ENCODE peak calls at places on chromosomes 4 and X, in eight cellular contexts. G is HCEC 1CT; B is NCI-H748 treated with DMSO at 0.1 percent for 48 hours; M is GM06990; S is stimulated activated CD4-positive, alpha-beta T cell treated with anti-CD3 and anti-CD28 coated beads, Interleukin-15, amount 100 ng/mL, for 24 hours; E is BJ; U is NCI-H2081; R is MCF 10A. Y is an unnamed sample.

GRCh38 chr4:168440442-168441264 is 39.6 kb downstream of the DDX60L start:
- DNase-seq in G (peak; percentile 41), B (no peak), M (no peak), S (no peak), E (peak; percentile 16), U (no peak), R (peak; percentile 25), Y (peak; percentile 75)

GRCh38 chr4:152828122-152828521 is 48.4 kb downstream of the ARFIP1 start:
- DNase-seq in G (no peak), B (no peak), M (no peak), S (no peak), E (no peak), U (no peak), R (no peak), Y (no peak)

GRCh38 chrX:54818221-54818620 is 10.7 kb downstream of the MAGED2 start:
- DNase-seq in G (no peak), B (no peak), M (no peak), S (no peak), E (no peak), U (no peak), R (no peak), Y (no peak)

GRCh38 chrX:66017659-66018170 is 22.2 kb downstream of the VSIG4 start:
- DNase-seq in G (no peak), B (no peak), M (no peak), S (no peak), E (no peak), U (no peak), R (no peak), Y (no peak)

GRCh38 chrX:24153175-24153795 is 3.8 kb downstream of the ZFX start:
- DNase-seq in G (no peak), B (no peak), M (no peak), S (peak; percentile 25), E (no peak), U (no peak), R (peak; percentile 65), Y (no peak)

GRCh38 chr4:186104114-186104894 is at the start of gene FAM149A:
- DNase-seq in G (no peak), B (peak; percentile 10), M (peak; percentile 49), S (peak; percentile 76), E (no peak), U (peak; percentile 65), R (peak; percentile 11), Y (peak; percentile 1)

GRCh38 chrX:100263650-100264049 is 146.4 kb downstream of the PCDH19 start:
- DNase-seq in G (no peak), B (no peak), M (no peak), S (no peak), E (no peak), U (no peak), R (peak; percentile 70), Y (no peak)

GRCh38 chr4:16573181-16573580 is 325.3 kb downstream of the LDB2 start:
- DNase-seq in G (no peak), B (no peak), M (no peak), S (no peak), E (no peak), U (no peak), R (peak; percentile 74), Y (peak; percentile 23)

GRCh38 chrX:17860179-17860780 is 818 bp downstream of the RAI2 start:
- DNase-seq in G (no peak), B (no peak), M (no peak), S (peak; percentile 11), E (no peak), U (peak; percentile 7), R (no peak), Y (peak; percentile 3)

GRCh38 chr4:60296381-60296780 is 903.7 kb upstream of the ADGRL3 start:
- DNase-seq in G (no peak), B (no peak), M (no peak), S (no peak), E (no peak), U (no peak), R (no peak), Y (no peak)

GRCh38 chr4:94714360-94714759 is 43.4 kb upstream of the BMPR1B start:
- DNase-seq in G (peak; percentile 28), B (no peak), M (no peak), S (no peak), E (peak; percentile 21), U (no peak), R (no peak), Y (no peak)

GRCh38 chr4:7719354-7720174 is 220.1 kb downstream of the AFAP1 start:
- DNase-seq in G (no peak), B (no peak), M (no peak), S (peak; percentile 80), E (no peak), U (peak; percentile 59), R (peak; percentile 38), Y (peak; percentile 29)

GRCh38 chr4:23947826-23948225 is 58.0 kb upstream of the PPARGC1A start:
- DNase-seq in G (no peak), B (no peak), M (no peak), S (no peak), E (no peak), U (no peak), R (no peak), Y (no peak)

Y was measured in iris pigment epithelial cell.